ENCODE peak calls at places on chromosomes 16 and 17, in six cellular contexts. One of them, this sample, is unnamed.

GRCh38 chr17:21090889-21091618 is 35.7 kb upstream of the DHRS7B start:
- DNase-seq in gastrocnemius medialis: no peak
- DNase-seq in right lobe of liver: no peak
- DNase-seq in AG04450: no peak
- DNase-seq in A673: no peak
- DNase-seq in mammary epithelial cell: no peak
- DNase-seq in this sample: no peak

GRCh38 chr17:77738666-77739531 is 219.6 kb upstream of the TNRC6C start:
- DNase-seq in gastrocnemius medialis: peak; percentile 55
- DNase-seq in right lobe of liver: peak; percentile 24
- DNase-seq in AG04450: no peak
- DNase-seq in A673: no peak
- DNase-seq in mammary epithelial cell: no peak
- DNase-seq in this sample: no peak

GRCh38 chr17:1931759-1932579 is 93.2 kb downstream of the RTN4RL1 start:
- DNase-seq in gastrocnemius medialis: peak; percentile 58
- DNase-seq in right lobe of liver: peak; percentile 67
- DNase-seq in AG04450: no peak
- DNase-seq in A673: no peak
- DNase-seq in mammary epithelial cell: peak; percentile 8
- DNase-seq in this sample: no peak

GRCh38 chr16:89096768-89097527 is 3.3 kb downstream of the ACSF3 start:
- DNase-seq in gastrocnemius medialis: no peak
- DNase-seq in right lobe of liver: no peak
- DNase-seq in AG04450: no peak
- DNase-seq in A673: no peak
- DNase-seq in mammary epithelial cell: no peak
- DNase-seq in this sample: no peak

GRCh38 chr17:58728831-58729230 is 26.8 kb upstream of the PPM1E start:
- DNase-seq in gastrocnemius medialis: no peak
- DNase-seq in right lobe of liver: no peak
- DNase-seq in AG04450: no peak
- DNase-seq in A673: peak; percentile 5
- DNase-seq in mammary epithelial cell: no peak
- DNase-seq in this sample: no peak

GRCh38 chr17:67246648-67247415 is 1.8 kb upstream of the HELZ start:
- DNase-seq in gastrocnemius medialis: peak; percentile 50
- DNase-seq in right lobe of liver: peak; percentile 60
- DNase-seq in AG04450: no peak
- DNase-seq in A673: no peak
- DNase-seq in mammary epithelial cell: peak; percentile 97
- DNase-seq in this sample: no peak

GRCh38 chr17:15929941-15930340 is 15.0 kb upstream of the ADORA2B start:
- DNase-seq in gastrocnemius medialis: no peak
- DNase-seq in right lobe of liver: no peak
- DNase-seq in AG04450: no peak
- DNase-seq in A673: no peak
- DNase-seq in mammary epithelial cell: no peak
- DNase-seq in this sample: no peak

GRCh38 chr16:69744363-69745231 is 10.1 kb downstream of the NOB1 start:
- DNase-seq in gastrocnemius medialis: no peak
- DNase-seq in right lobe of liver: no peak
- DNase-seq in AG04450: no peak
- DNase-seq in A673: no peak
- DNase-seq in mammary epithelial cell: no peak
- DNase-seq in this sample: no peak

GRCh38 chr16:66045626-66046025 is 320.9 kb upstream of the CDH5 start:
- DNase-seq in gastrocnemius medialis: no peak
- DNase-seq in right lobe of liver: no peak
- DNase-seq in AG04450: no peak
- DNase-seq in A673: no peak
- DNase-seq in mammary epithelial cell: no peak
- DNase-seq in this sample: no peak

GRCh38 chr16:1961651-1962067 is 2.3 kb downstream of the NDUFB10 start:
- DNase-seq in gastrocnemius medialis: no peak
- DNase-seq in right lobe of liver: no peak
- DNase-seq in AG04450: no peak
- DNase-seq in A673: peak; percentile 52
- DNase-seq in mammary epithelial cell: no peak
- DNase-seq in this sample: no peak

GRCh38 chr17:64354824-64355535 is 35.7 kb downstream of the PECAM1 start:
- DNase-seq in gastrocnemius medialis: no peak
- DNase-seq in right lobe of liver: no peak
- DNase-seq in AG04450: no peak
- DNase-seq in A673: no peak
- DNase-seq in mammary epithelial cell: no peak
- DNase-seq in this sample: no peak

GRCh38 chr16:87016636-87017035 is 300.6 kb downstream of the C16orf95 start:
- DNase-seq in gastrocnemius medialis: no peak
- DNase-seq in right lobe of liver: peak; percentile 18
- DNase-seq in AG04450: no peak
- DNase-seq in A673: no peak
- DNase-seq in mammary epithelial cell: no peak
- DNase-seq in this sample: no peak

GRCh38 chr16:35744716-35745115 is 2285.3 kb downstream of the TP53TG3F start:
- DNase-seq in gastrocnemius medialis: no peak
- DNase-seq in right lobe of liver: no peak
- DNase-seq in AG04450: no peak
- DNase-seq in A673: no peak
- DNase-seq in mammary epithelial cell: no peak
- DNase-seq in this sample: no peak

GRCh38 chr16:59633996-59634579 is 900.0 kb upstream of the GOT2 start:
- DNase-seq in gastrocnemius medialis: no peak
- DNase-seq in right lobe of liver: no peak
- DNase-seq in AG04450: peak; percentile 38
- DNase-seq in A673: no peak
- DNase-seq in mammary epithelial cell: peak; percentile 37
- DNase-seq in this sample: peak; percentile 53

GRCh38 chr17:48597775-48598631 is 4.4 kb upstream of the HOXB5 start:
- DNase-seq in gastrocnemius medialis: no peak
- DNase-seq in right lobe of liver: no peak
- DNase-seq in AG04450: no peak
- DNase-seq in A673: peak; percentile 33
- DNase-seq in mammary epithelial cell: peak; percentile 47
- DNase-seq in this sample: no peak

GRCh38 chr17:36469733-36470132 is 16.7 kb upstream of the ZNHIT3 start:
- DNase-seq in gastrocnemius medialis: no peak
- DNase-seq in right lobe of liver: no peak
- DNase-seq in AG04450: no peak
- DNase-seq in A673: no peak
- DNase-seq in mammary epithelial cell: no peak
- DNase-seq in this sample: no peak

GRCh38 chr16:13042291-13042690 is 140.9 kb downstream of the SHISA9 start:
- DNase-seq in gastrocnemius medialis: no peak
- DNase-seq in right lobe of liver: no peak
- DNase-seq in AG04450: no peak
- DNase-seq in A673: no peak
- DNase-seq in mammary epithelial cell: no peak
- DNase-seq in this sample: no peak

GRCh38 chr16:81204794-81205680 is 33.5 kb upstream of the BCO1 start:
- DNase-seq in gastrocnemius medialis: no peak
- DNase-seq in right lobe of liver: no peak
- DNase-seq in AG04450: peak; percentile 27
- DNase-seq in A673: peak; percentile 67
- DNase-seq in mammary epithelial cell: peak; percentile 36
- DNase-seq in this sample: no peak

GRCh38 chr16:87948119-87948545 is 3.1 kb upstream of the BANP start:
- DNase-seq in gastrocnemius medialis: no peak
- DNase-seq in right lobe of liver: no peak
- DNase-seq in AG04450: no peak
- DNase-seq in A673: no peak
- DNase-seq in mammary epithelial cell: no peak
- DNase-seq in this sample: no peak

GRCh38 chr16:83400234-83400633 is 407.5 kb upstream of the HSBP1 start:
- DNase-seq in gastrocnemius medialis: no peak
- DNase-seq in right lobe of liver: no peak
- DNase-seq in AG04450: no peak
- DNase-seq in A673: no peak
- DNase-seq in mammary epithelial cell: no peak
- DNase-seq in this sample: no peak

GRCh38 chr16:16956376-16956775 is 514.4 kb downstream of the XYLT1 start:
- DNase-seq in gastrocnemius medialis: no peak
- DNase-seq in right lobe of liver: no peak
- DNase-seq in AG04450: no peak
- DNase-seq in A673: no peak
- DNase-seq in mammary epithelial cell: no peak
- DNase-seq in this sample: no peak

GRCh38 chr17:82051776-82052637 is at the start of the genes GPS1 and RFNG:
- DNase-seq in gastrocnemius medialis: peak; percentile 68
- DNase-seq in right lobe of liver: peak; percentile 85
- DNase-seq in AG04450: no peak
- DNase-seq in A673: peak; percentile 81
- DNase-seq in mammary epithelial cell: peak; percentile 59
- DNase-seq in this sample: no peak

GRCh38 chr16:63187638-63188037 is 1151.4 kb upstream of the CDH8 start:
- DNase-seq in gastrocnemius medialis: no peak
- DNase-seq in right lobe of liver: no peak
- DNase-seq in AG04450: no peak
- DNase-seq in A673: no peak
- DNase-seq in mammary epithelial cell: no peak
- DNase-seq in this sample: no peak

GRCh38 chr17:67421869-67422273 is 44.8 kb downstream of the PITPNC1 start:
- DNase-seq in gastrocnemius medialis: no peak
- DNase-seq in right lobe of liver: no peak
- DNase-seq in AG04450: peak; percentile 42
- DNase-seq in A673: peak; percentile 70
- DNase-seq in mammary epithelial cell: peak; percentile 100
- DNase-seq in this sample: peak; percentile 82

GRCh38 chr16:28553776-28554633 is at the start of gene SGF29:
- DNase-seq in gastrocnemius medialis: peak; percentile 91
- DNase-seq in right lobe of liver: peak; percentile 94
- DNase-seq in AG04450: peak; percentile 86
- DNase-seq in A673: peak; percentile 94
- DNase-seq in mammary epithelial cell: peak; percentile 86
- DNase-seq in this sample: peak; percentile 42

GRCh38 chr16:50266337-50267091 is at the start of gene ADCY7:
- DNase-seq in gastrocnemius medialis: peak; percentile 41
- DNase-seq in right lobe of liver: peak; percentile 52
- DNase-seq in AG04450: peak; percentile 34
- DNase-seq in A673: peak; percentile 87
- DNase-seq in mammary epithelial cell: peak; percentile 22
- DNase-seq in this sample: no peak

GRCh38 chr17:79792984-79793923 is 3.6 kb downstream of the CBX8 start:
- DNase-seq in gastrocnemius medialis: no peak
- DNase-seq in right lobe of liver: no peak
- DNase-seq in AG04450: peak; percentile 81
- DNase-seq in A673: peak; percentile 33
- DNase-seq in mammary epithelial cell: no peak
- DNase-seq in this sample: peak; percentile 87

GRCh38 chr16:13660807-13661206 is 259.1 kb upstream of the ERCC4 start:
- DNase-seq in gastrocnemius medialis: no peak
- DNase-seq in right lobe of liver: no peak
- DNase-seq in AG04450: no peak
- DNase-seq in A673: no peak
- DNase-seq in mammary epithelial cell: no peak
- DNase-seq in this sample: no peak

GRCh38 chr16:70529051-70529777 is 5.6 kb downstream of the SF3B3 start:
- DNase-seq in gastrocnemius medialis: no peak
- DNase-seq in right lobe of liver: no peak
- DNase-seq in AG04450: no peak
- DNase-seq in A673: peak; percentile 80
- DNase-seq in mammary epithelial cell: peak; percentile 55
- DNase-seq in this sample: peak; percentile 26

GRCh38 chr17:59763861-59764260 is 56.4 kb downstream of the VMP1 start:
- DNase-seq in gastrocnemius medialis: no peak
- DNase-seq in right lobe of liver: no peak
- DNase-seq in AG04450: peak; percentile 81
- DNase-seq in A673: no peak
- DNase-seq in mammary epithelial cell: peak; percentile 91
- DNase-seq in this sample: peak; percentile 72
- TF ChIP-seq CTCF in gastrocnemius medialis: no peak
- TF ChIP-seq CTCF in right lobe of liver: no peak
- TF ChIP-seq CTCF in AG04450: no peak
- TF ChIP-seq CTCF in A673: no peak
- TF ChIP-seq CTCF in mammary epithelial cell: no peak
- TF ChIP-seq CTCF in this sample: no peak

DNA sequence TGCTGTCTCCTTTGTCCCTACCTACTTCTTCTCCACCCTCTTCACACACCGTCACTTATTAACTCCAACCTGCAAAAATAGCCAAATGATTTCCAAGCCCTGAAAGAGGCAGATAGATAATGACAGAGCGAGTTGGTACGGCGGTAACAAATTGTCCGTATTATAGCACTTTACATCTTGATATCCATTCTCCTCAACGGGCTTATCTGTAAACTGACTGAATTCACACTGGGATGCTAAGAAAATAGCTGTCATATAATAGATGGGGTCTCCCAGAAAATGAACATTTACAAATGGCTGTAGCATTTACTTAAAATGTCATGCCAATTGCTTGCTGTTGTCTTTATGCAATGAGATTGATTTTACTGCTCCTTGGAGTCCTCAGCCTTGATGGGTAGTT is 225.8 kb upstream of the SDK2 start:
- DNase-seq in gastrocnemius medialis: no peak
- DNase-seq in right lobe of liver: no peak
- DNase-seq in AG04450: no peak
- DNase-seq in A673: no peak
- DNase-seq in mammary epithelial cell: no peak
- DNase-seq in this sample: no peak
- H3K27me3 ChIP-seq in gastrocnemius medialis: no peaks in the 10 kb centered on the region
- H3K27me3 ChIP-seq in right lobe of liver: no peaks in the 10 kb centered on the region
- H3K27me3 ChIP-seq in AG04450: no peaks in the 10 kb centered on the region
- H3K27me3 ChIP-seq in A673: peaks cover 3% of the 10 kb centered on the region
- H3K27me3 ChIP-seq in mammary epithelial cell: no peaks in the 10 kb centered on the region
- H3K27me3 ChIP-seq in this sample: no peaks in the 10 kb centered on the region

GRCh38 chr16:78252757-78253156 is 153.3 kb downstream of the WWOX start:
- DNase-seq in gastrocnemius medialis: no peak
- DNase-seq in right lobe of liver: no peak
- DNase-seq in AG04450: no peak
- DNase-seq in A673: no peak
- DNase-seq in mammary epithelial cell: no peak
- DNase-seq in this sample: no peak

GRCh38 chr16:78251115-78251514 is 151.7 kb downstream of the WWOX start:
- DNase-seq in gastrocnemius medialis: no peak
- DNase-seq in right lobe of liver: no peak
- DNase-seq in AG04450: no peak
- DNase-seq in A673: no peak
- DNase-seq in mammary epithelial cell: no peak
- DNase-seq in this sample: no peak

GRCh38 chr16:78249832-78250231 is 150.4 kb downstream of the WWOX start:
- DNase-seq in gastrocnemius medialis: no peak
- DNase-seq in right lobe of liver: no peak
- DNase-seq in AG04450: no peak
- DNase-seq in A673: no peak
- DNase-seq in mammary epithelial cell: no peak
- DNase-seq in this sample: no peak

GRCh38 chr16:78244131-78244899 is 144.9 kb downstream of the WWOX start:
- DNase-seq in gastrocnemius medialis: no peak
- DNase-seq in right lobe of liver: no peak
- DNase-seq in AG04450: no peak
- DNase-seq in A673: no peak
- DNase-seq in mammary epithelial cell: no peak
- DNase-seq in this sample: no peak

GRCh38 chr16:78249056-78249455 is 149.6 kb downstream of the WWOX start:
- DNase-seq in gastrocnemius medialis: no peak
- DNase-seq in right lobe of liver: peak; percentile 85
- DNase-seq in AG04450: no peak
- DNase-seq in A673: peak; percentile 25
- DNase-seq in mammary epithelial cell: no peak
- DNase-seq in this sample: no peak
- TF ChIP-seq CTCF in gastrocnemius medialis: no peak
- TF ChIP-seq CTCF in right lobe of liver: peak; percentile 65
- TF ChIP-seq CTCF in AG04450: no peak
- TF ChIP-seq CTCF in A673: no peak
- TF ChIP-seq CTCF in mammary epithelial cell: no peak
- TF ChIP-seq CTCF in this sample: no peak

GRCh38 chr17:74860999-74861553 is 1.4 kb upstream of the GRIN2C start:
- DNase-seq in gastrocnemius medialis: no peak
- DNase-seq in right lobe of liver: no peak
- DNase-seq in AG04450: no peak
- DNase-seq in A673: no peak
- DNase-seq in mammary epithelial cell: no peak
- DNase-seq in this sample: no peak
- H3K27me3 ChIP-seq in gastrocnemius medialis: peaks cover 39% of the 10 kb centered on the region
- H3K27me3 ChIP-seq in right lobe of liver: peaks cover 17% of the 10 kb centered on the region
- H3K27me3 ChIP-seq in AG04450: peaks cover 40% of the 10 kb centered on the region
- H3K27me3 ChIP-seq in A673: peaks cover 30% of the 10 kb centered on the region
- H3K27me3 ChIP-seq in mammary epithelial cell: peaks cover 26% of the 10 kb centered on the region
- H3K27me3 ChIP-seq in this sample: peaks cover 41% of the 10 kb centered on the region

This sample was measured in BJ.